ENCODE peak calls at places on chromosomes 7 and 10, in six cellular contexts. Y is aorta; H is gastrocnemius medialis; U is HCT116; W is left lung; B is activated naive CD8-positive, alpha-beta T cell treated with anti-CD3 and anti-CD28 coated beads, Interleukin-2, amount 10 ng/mL, durations not matched to agents 7 days and 5 days. X is an unnamed sample.

GRCh38 chr10:63388421-63389031 is 77.3 kb downstream of the JMJD1C start:
- ATAC-seq in Y (no peak), H (no peak), U (no peak), W (peak; percentile 47), B (peak; percentile 74), X (peak; percentile 64)

GRCh38 chr7:129127601-129128000 is 16.9 kb upstream of the TSPAN33 start:
- ATAC-seq in Y (no peak), H (no peak), U (no peak), W (no peak), B (no peak), X (no peak)

GRCh38 chr7:1761097-1761496 is 91.0 kb downstream of the ELFN1 start:
- ATAC-seq in Y (no peak), H (no peak), U (no peak), W (no peak), B (no peak), X (no peak)

GRCh38 chr10:61952028-61952638 is 50.6 kb downstream of the ARID5B start:
- ATAC-seq in Y (no peak), H (no peak), U (no peak), W (peak; percentile 86), B (no peak), X (no peak)

GRCh38 chr10:52215745-52216361 is 98.2 kb upstream of the DKK1 start:
- ATAC-seq in Y (peak; percentile 82), H (peak; percentile 53), U (peak; percentile 69), W (peak; percentile 90), B (peak; percentile 65), X (peak; percentile 42)

GRCh38 chr7:157569967-157570366 is 233.2 kb downstream of the DNAJB6 start:
- ATAC-seq in Y (no peak), H (no peak), U (no peak), W (no peak), B (no peak), X (no peak)

GRCh38 chr7:37201876-37202198 is 246.8 kb downstream of the ELMO1 start:
- ATAC-seq in Y (peak; percentile 43), H (no peak), U (peak; percentile 37), W (no peak), B (no peak), X (no peak)

GRCh38 chr10:4427524-4427923 is 398.5 kb upstream of the AKR1E2 start:
- ATAC-seq in Y (no peak), H (no peak), U (no peak), W (no peak), B (no peak), X (no peak)

GRCh38 chr7:12490105-12490688 is 80.3 kb upstream of the SCIN start:
- ATAC-seq in Y (no peak), H (no peak), U (peak; percentile 70), W (peak; percentile 53), B (no peak), X (peak; percentile 26)

GRCh38 chr7:38630720-38631673 is at the start of gene AMPH:
- ATAC-seq in Y (peak; percentile 88), H (no peak), U (no peak), W (peak; percentile 81), B (peak; percentile 30), X (no peak)

GRCh38 chr7:145655666-145656065 is 460.9 kb upstream of the CNTNAP2 start:
- ATAC-seq in Y (no peak), H (no peak), U (no peak), W (no peak), B (no peak), X (no peak)

GRCh38 chr7:137546009-137546408 is 202.5 kb upstream of the PTN start:
- ATAC-seq in Y (no peak), H (no peak), U (no peak), W (no peak), B (no peak), X (no peak)

GRCh38 chr7:139543801-139544603 is 20.5 kb downstream of the CLEC2L start:
- ATAC-seq in Y (no peak), H (no peak), U (peak; percentile 87), W (no peak), B (no peak), X (no peak)

GRCh38 chr10:132388901-132389630 is 7.9 kb upstream of the PWWP2B start:
- ATAC-seq in Y (no peak), H (peak; percentile 16), U (peak; percentile 17), W (peak; percentile 35), B (no peak), X (peak; percentile 53)

GRCh38 chr7:71679480-71679879 is 547.5 kb downstream of the GALNT17 start:
- ATAC-seq in Y (no peak), H (no peak), U (no peak), W (no peak), B (no peak), X (no peak)

GRCh38 chr7:48141551-48141950 is 29.7 kb upstream of the ABCA13 start:
- ATAC-seq in Y (no peak), H (no peak), U (no peak), W (no peak), B (no peak), X (no peak)

GRCh38 chr10:67520924-67521520 is 175.0 kb downstream of the CTNNA3 start:
- ATAC-seq in Y (peak; percentile 78), H (peak; percentile 76), U (peak; percentile 91), W (peak; percentile 87), B (peak; percentile 72), X (peak; percentile 82)

GRCh38 chr10:4978870-4979269 is 15.7 kb downstream of the AKR1C1 start:
- ATAC-seq in Y (no peak), H (no peak), U (no peak), W (no peak), B (no peak), X (no peak)

GRCh38 chr10:113712755-113713154 is 33.0 kb downstream of the CASP7 start:
- ATAC-seq in Y (no peak), H (no peak), U (no peak), W (no peak), B (no peak), X (no peak)

GRCh38 chr10:127298396-127298795 is 102.0 kb upstream of the INSYN2A start:
- ATAC-seq in Y (no peak), H (no peak), U (no peak), W (no peak), B (no peak), X (no peak)

GRCh38 chr7:50268223-50268622 is 36.3 kb upstream of the IKZF1 start:
- ATAC-seq in Y (no peak), H (no peak), U (no peak), W (no peak), B (no peak), X (peak; percentile 5)

GRCh38 chr10:92997620-92998019 is 63.0 kb upstream of the CYP26C1 start:
- ATAC-seq in Y (peak; percentile 46), H (no peak), U (no peak), W (peak; percentile 75), B (no peak), X (no peak)

GRCh38 chr10:91880310-91880709 is 29.0 kb downstream of the FGFBP3 start:
- ATAC-seq in Y (peak; percentile 59), H (no peak), U (peak; percentile 69), W (no peak), B (no peak), X (no peak)

GRCh38 chr7:20541615-20542349 is 73.7 kb upstream of the ABCB5 start:
- ATAC-seq in Y (no peak), H (no peak), U (no peak), W (no peak), B (no peak), X (peak; percentile 21)

GRCh38 chr10:21292763-21293517 is 232.5 kb downstream of the SKIDA1 start:
- ATAC-seq in Y (peak; percentile 88), H (peak; percentile 65), U (peak; percentile 91), W (peak; percentile 90), B (no peak), X (no peak)

GRCh38 chr7:20140278-20141058 is 76.7 kb downstream of the MACC1 start:
- ATAC-seq in Y (no peak), H (no peak), U (no peak), W (no peak), B (no peak), X (no peak)

X was measured in activated T-helper 17 cell treated with anti-CD3 and anti-CD28 coated beads, Interleukin-2, amount 50 U/mL, for 72 hours.